ENCODE peak calls at places on chromosomes 5 and 9, in eight cellular contexts. W, X, O, P, V, F, H and N are unnamed samples.

GRCh38 chr5:125219710-125220109 is 473.3 kb upstream of the ZNF608 start:
- DNase-seq in W (no peak), X (no peak), O (no peak), P (no peak), V (no peak), F (no peak), H (no peak), N (no peak)

GRCh38 chr5:154654484-154655375 is 100.4 kb upstream of the LARP1 start:
- DNase-seq in W (no peak), X (no peak), O (no peak), P (no peak), V (peak), F (no peak), H (peak), N (no peak)

GRCh38 chr5:32507738-32508434 is 63.3 kb upstream of the ZFR start:
- DNase-seq in W (no peak), X (no peak), O (no peak), P (no peak), V (no peak), F (no peak), H (peak), N (no peak)

GRCh38 chr5:35920890-35921289 is 17.5 kb downstream of the CAPSL start:
- DNase-seq in W (no peak), X (no peak), O (no peak), P (no peak), V (no peak), F (no peak), H (peak), N (no peak)

GRCh38 chr9:115115924-115116323 is 2.0 kb downstream of the TNC start:
- DNase-seq in W (no peak), X (no peak), O (no peak), P (no peak), V (no peak), F (no peak), H (no peak), N (no peak)

GRCh38 chr5:54895816-54896341 is 89.5 kb downstream of the ESM1 start:
- DNase-seq in W (no peak), X (no peak), O (no peak), P (peak), V (no peak), F (no peak), H (peak), N (no peak)

GRCh38 chr5:11770310-11770709 is 133.9 kb downstream of the CTNND2 start:
- DNase-seq in W (no peak), X (no peak), O (no peak), P (no peak), V (no peak), F (no peak), H (no peak), N (no peak)

GRCh38 chr5:14246350-14247053 is 103.4 kb downstream of the TRIO start:
- DNase-seq in W (no peak), X (no peak), O (no peak), P (no peak), V (no peak), F (no peak), H (no peak), N (no peak)